ENCODE peak calls at places on chromosomes 4 and X, in six cellular contexts. I is amniotic stem cell, X is glomerular endothelial cell, H is LoVo, G is AG20443, F is ELF-1. P is an unnamed sample.

GRCh38 chrX:12771445-12772069 is 19.7 kb upstream of the PRPS2 start:
- DNase-seq in I (no peak), H (no peak), X (no peak), F (peak), G (no peak), P (no peak)

GRCh38 chr4:162497564-162498167 is 333.9 kb upstream of the FSTL5 start:
- DNase-seq in X (no peak), I (no peak), G (peak), H (peak), F (no peak), P (no peak)

GRCh38 chr4:87116230-87116629 is 104.2 kb downstream of the KLHL8 start:
- DNase-seq in H (no peak), G (no peak), F (no peak), X (no peak), I (no peak), P (no peak)

GRCh38 chr4:119189638-119190037 is 22.9 kb upstream of the USP53 start:
- DNase-seq in H (no peak), I (no peak), X (no peak), F (no peak), G (peak), P (no peak)

GRCh38 chr4:150047546-150047945 is 30.7 kb upstream of the DCLK2 start:
- DNase-seq in H (no peak), F (no peak), G (no peak), I (no peak), X (no peak), P (no peak)

GRCh38 chr4:10461091-10461849 is 4.0 kb upstream of the ZNF518B start:
- DNase-seq in G (peak), I (no peak), H (peak), F (peak), X (no peak), P (peak)

GRCh38 chr4:73589887-73590801 is 30.1 kb downstream of the RASSF6 start:
- DNase-seq in F (no peak), H (peak), G (no peak), X (no peak), I (no peak), P (no peak)

GRCh38 chr4:66430856-66431255 is 760.6 kb upstream of the EPHA5 start:
- DNase-seq in F (peak), I (no peak), H (no peak), G (no peak), X (no peak), P (no peak)

GRCh38 chrX:2397648-2398340 is 103.0 kb downstream of the DHRSX start:
- DNase-seq in G (peak), H (no peak), I (no peak), F (peak), X (no peak), P (no peak)

GRCh38 chr4:13544556-13545393 is 467 bp upstream of the NKX3-2 start:
- DNase-seq in H (peak), I (peak), G (peak), F (peak), X (no peak), P (no peak)

GRCh38 chrX:71950066-71950465 is 39.4 kb downstream of the NHSL2 start:
- DNase-seq in H (no peak), F (no peak), G (no peak), X (no peak), I (no peak), P (no peak)

GRCh38 chr4:165947019-165947418 is 74.0 kb downstream of the TLL1 start:
- DNase-seq in G (no peak), X (no peak), I (no peak), F (no peak), H (no peak), P (no peak)

GRCh38 chrX:11724122-11725017 is 33.7 kb upstream of the MSL3 start:
- DNase-seq in I (peak), X (no peak), F (no peak), G (peak), H (peak), P (no peak)

GRCh38 chr4:85952518-85952917 is 407.3 kb downstream of the MAPK10 start:
- DNase-seq in X (peak), G (no peak), F (no peak), I (no peak), H (no peak), P (no peak)

GRCh38 chr4:118936406-118936805 is 47.8 kb downstream of the SYNPO2 start:
- DNase-seq in H (no peak), I (no peak), G (no peak), X (no peak), F (no peak), P (no peak)

GRCh38 chrX:150575415-150575814 is 7.0 kb downstream of the MTM1 start:
- DNase-seq in F (no peak), X (no peak), I (peak), G (no peak), H (peak), P (no peak)

GRCh38 chr4:113657834-113658233 is 103.7 kb downstream of the CAMK2D start:
- DNase-seq in H (no peak), G (no peak), I (no peak), X (no peak), F (no peak), P (no peak)

GRCh38 chr4:187108846-187109245 is 385.2 kb upstream of the FAT1 start:
- DNase-seq in X (no peak), H (no peak), F (no peak), I (no peak), G (no peak), P (no peak)

GRCh38 chr4:185183622-185184281 is 20.0 kb downstream of the CFAP97 start:
- DNase-seq in H (peak), X (peak), F (peak), G (peak), I (peak), P (no peak)

GRCh38 chr4:5371415-5372190 is 320.3 kb downstream of the STK32B start:
- DNase-seq in G (peak), H (no peak), F (no peak), X (no peak), I (peak), P (no peak)

GRCh38 chrX:317424-318067 is 1.1 kb downstream of the GTPBP6 start:
- DNase-seq in G (peak), I (no peak), H (no peak), X (peak), F (no peak), P (peak)

GRCh38 chr4:2049381-2049780 is 9.7 kb upstream of the NAT8L start:
- DNase-seq in X (no peak), F (no peak), I (no peak), H (no peak), G (no peak), P (no peak)

GRCh38 chrX:4451591-4451990 is 738.1 kb upstream of the PRKX start:
- DNase-seq in F (no peak), H (no peak), X (no peak), G (no peak), I (no peak), P (no peak)

GRCh38 chrX:120457766-120458180 is 11.3 kb downstream of the LAMP2 start:
- DNase-seq in H (no peak), F (no peak), G (peak), X (no peak), I (peak), P (peak)

GRCh38 chr4:24655971-24656370 is 71.6 kb upstream of the DHX15 start:
- DNase-seq in I (no peak), F (no peak), G (peak), X (no peak), H (no peak), P (no peak)

GRCh38 chrX:66200855-66201795 is 37.1 kb downstream of the HEPH start:
- DNase-seq in F (no peak), G (peak), I (peak), X (no peak), H (peak), P (no peak)

GRCh38 chr4:61872983-61873382 is 672.9 kb downstream of the ADGRL3 start:
- DNase-seq in H (no peak), I (no peak), F (no peak), G (no peak), X (no peak), P (no peak)

GRCh38 chr4:141782205-141782604 is 145.8 kb downstream of the IL15 start:
- DNase-seq in H (no peak), I (no peak), X (no peak), F (no peak), G (no peak), P (no peak)

GRCh38 chr4:3322059-3322550 is 29.3 kb downstream of the RGS12 start:
- DNase-seq in I (no peak), X (no peak), F (peak), G (peak), H (no peak), P (no peak)

GRCh38 chr4:142091691-142092182 is 455.4 kb downstream of the IL15 start:
- DNase-seq in H (no peak), G (peak), I (no peak), X (peak), F (no peak), P (peak)

GRCh38 chr4:3224971-3225850 is 23.7 kb upstream of the MSANTD1 start:
- DNase-seq in F (no peak), I (no peak), H (no peak), G (no peak), X (no peak), P (no peak)

GRCh38 chrX:83186632-83187031 is 321.5 kb upstream of the POU3F4 start:
- DNase-seq in X (no peak), I (no peak), G (no peak), F (no peak), H (no peak), P (no peak)

GRCh38 chr4:1137850-1138249 is 24.5 kb upstream of the RNF212 start:
- DNase-seq in H (no peak), X (no peak), F (no peak), G (no peak), I (no peak), P (no peak)

GRCh38 chr4:147901388-147901787 is 169.5 kb downstream of the ARHGAP10 start:
- DNase-seq in G (no peak), X (no peak), F (no peak), I (no peak), H (no peak), P (no peak)

GRCh38 chr4:54091637-54092404 is 8.1 kb upstream of the GSX2 start:
- DNase-seq in F (peak), X (no peak), I (no peak), G (peak), H (peak), P (no peak)

GRCh38 chr4:38509551-38509950 is 154.4 kb upstream of the KLF3 start:
- DNase-seq in I (no peak), F (no peak), H (no peak), X (no peak), G (no peak), P (no peak)

GRCh38 chrX:136525738-136526606 is 6.0 kb upstream of the VGLL1 start:
- DNase-seq in I (peak), X (no peak), H (peak), F (no peak), G (peak), P (peak)

GRCh38 chrX:30659421-30659820 is 6.2 kb downstream of the GK start:
- DNase-seq in I (peak), F (no peak), H (peak), X (peak), G (peak), P (no peak)

GRCh38 chrX:105635794-105636193 is 186.5 kb upstream of the NRK start:
- DNase-seq in G (no peak), X (no peak), H (no peak), I (no peak), F (no peak), P (no peak)

P was measured in Panc1.